ENCODE peak calls at places on chromosomes 6 and 20, in four cellular contexts. One of them, this sample, is unnamed.

GRCh38 chr20:8306916-8307315 is 174.8 kb downstream of the PLCB1 start:
- DNase-seq in suprapubic skin: no peak
- DNase-seq in GM23338: no peak
- DNase-seq in sigmoid colon: no peak
- DNase-seq in this sample: no peak

GRCh38 chr6:79869184-79869583 is 78.2 kb downstream of the ELOVL4 start:
- DNase-seq in suprapubic skin: no peak
- DNase-seq in GM23338: no peak
- DNase-seq in sigmoid colon: no peak
- DNase-seq in this sample: no peak

GRCh38 chr20:9300080-9300479 is 214.3 kb upstream of the LAMP5 start:
- DNase-seq in suprapubic skin: no peak
- DNase-seq in GM23338: no peak
- DNase-seq in sigmoid colon: no peak
- DNase-seq in this sample: no peak

GRCh38 chr20:2822073-2822472 is 5.9 kb downstream of the TMEM239 start:
- DNase-seq in suprapubic skin: peak; percentile 45
- DNase-seq in GM23338: no peak
- DNase-seq in sigmoid colon: no peak
- DNase-seq in this sample: no peak

GRCh38 chr6:141688916-141689315 is 443.8 kb upstream of the GJE1 start:
- DNase-seq in suprapubic skin: no peak
- DNase-seq in GM23338: no peak
- DNase-seq in sigmoid colon: no peak
- DNase-seq in this sample: no peak

GRCh38 chr20:40648505-40649072 is 40.4 kb downstream of the MAFB start:
- DNase-seq in suprapubic skin: no peak
- DNase-seq in GM23338: no peak
- DNase-seq in sigmoid colon: no peak
- DNase-seq in this sample: no peak

GRCh38 chr20:14879839-14880238 is 542.4 kb upstream of the FLRT3 start:
- DNase-seq in suprapubic skin: no peak
- DNase-seq in GM23338: no peak
- DNase-seq in sigmoid colon: no peak
- DNase-seq in this sample: no peak

GRCh38 chr6:75230484-75231325 is 12.9 kb downstream of the COX7A2 start:
- DNase-seq in suprapubic skin: no peak
- DNase-seq in GM23338: peak; percentile 86
- DNase-seq in sigmoid colon: no peak
- DNase-seq in this sample: no peak

GRCh38 chr6:19731286-19731685 is 105.9 kb upstream of the ID4 start:
- DNase-seq in suprapubic skin: no peak
- DNase-seq in GM23338: no peak
- DNase-seq in sigmoid colon: no peak
- DNase-seq in this sample: no peak

GRCh38 chr20:63400486-63401210 is 39.5 kb upstream of the CHRNA4 start:
- DNase-seq in suprapubic skin: no peak
- DNase-seq in GM23338: no peak
- DNase-seq in sigmoid colon: no peak
- DNase-seq in this sample: no peak

GRCh38 chr20:11549172-11550117 is 368.2 kb upstream of the BTBD3 start:
- DNase-seq in suprapubic skin: no peak
- DNase-seq in GM23338: no peak
- DNase-seq in sigmoid colon: no peak
- DNase-seq in this sample: no peak
- TF ChIP-seq POLR2AphosphoS5 in suprapubic skin: no peak
- TF ChIP-seq POLR2AphosphoS5 in GM23338: no peak
- TF ChIP-seq POLR2AphosphoS5 in sigmoid colon: no peak
- TF ChIP-seq POLR2AphosphoS5 in this sample: no peak

DNA sequence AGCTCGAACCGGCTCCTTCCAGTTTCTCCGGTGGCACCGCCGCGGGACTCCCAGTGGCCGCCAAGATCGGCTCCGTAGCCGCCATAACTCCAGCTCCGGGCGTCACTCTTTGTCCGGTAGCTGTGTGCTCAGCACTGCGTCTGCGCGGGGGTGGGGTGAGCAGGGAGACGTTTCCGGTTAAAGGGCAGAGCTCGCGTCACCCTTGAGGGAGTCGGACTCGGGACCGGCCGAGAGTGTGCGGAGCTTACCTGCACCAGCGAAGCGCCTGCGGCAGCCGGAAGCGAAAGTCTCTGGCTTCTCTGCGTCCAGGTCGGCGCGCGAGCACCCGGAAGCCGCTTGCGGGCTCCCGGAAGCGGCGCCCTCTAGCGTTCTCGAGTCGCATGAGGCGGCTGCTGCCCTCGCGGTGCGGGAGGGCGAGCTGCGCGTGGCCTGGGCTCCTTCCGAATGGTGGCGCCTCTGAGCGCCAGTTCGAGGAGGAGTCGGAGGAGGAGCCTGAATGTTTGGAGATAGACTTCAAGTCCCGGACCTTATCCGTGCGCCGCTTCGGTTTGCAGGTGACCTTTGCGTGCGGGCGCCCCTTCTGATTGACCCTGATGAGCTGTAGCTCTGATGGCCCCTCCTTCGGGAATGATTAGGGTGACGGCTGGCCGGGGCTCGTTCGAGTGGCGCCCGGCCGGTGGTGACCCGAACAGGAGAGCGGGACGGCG is at the start of gene SCAND1:
- DNase-seq in suprapubic skin: peak; percentile 96
- DNase-seq in GM23338: peak; percentile 99
- DNase-seq in sigmoid colon: peak; percentile 97
- DNase-seq in this sample: peak; percentile 97
- H3K27ac ChIP-seq in suprapubic skin: peak within 1 kb of the TSS; percentile 99
- H3K27ac ChIP-seq in GM23338: peak within 1 kb of the TSS; percentile 99
- H3K27ac ChIP-seq in sigmoid colon: peak within 1 kb of the TSS; percentile 98
- H3K27ac ChIP-seq in this sample: peak within 1 kb of the TSS; percentile 99

GRCh38 chr6:152059909-152060308 is 252.4 kb downstream of the ESR1 start:
- DNase-seq in suprapubic skin: no peak
- DNase-seq in GM23338: no peak
- DNase-seq in sigmoid colon: no peak
- DNase-seq in this sample: no peak
- TF ChIP-seq POLR2AphosphoS5 in suprapubic skin: no peak
- TF ChIP-seq POLR2AphosphoS5 in GM23338: no peak
- TF ChIP-seq POLR2AphosphoS5 in sigmoid colon: no peak
- TF ChIP-seq POLR2AphosphoS5 in this sample: no peak

GRCh38 chr6:44177691-44178423 is 19.2 kb downstream of the CAPN11 start:
- DNase-seq in suprapubic skin: no peak
- DNase-seq in GM23338: no peak
- DNase-seq in sigmoid colon: peak; percentile 79
- DNase-seq in this sample: no peak
- H3K27ac ChIP-seq in suprapubic skin: peak overlapping the region; percentile 45
- H3K27ac ChIP-seq in GM23338: no peak overlapping the region
- H3K27ac ChIP-seq in sigmoid colon: peak overlapping the region; percentile 56
- H3K27ac ChIP-seq in this sample: peak overlapping the region; percentile 47